ENCODE peak calls at places on chromosomes 7 and 10, in four cellular contexts. A, S, H and E are unnamed samples.

GRCh38 chr7:30977896-30978564 is 14.3 kb downstream of the GHRHR start:
- DNase-seq in A (peak; percentile 49), S (peak; percentile 70), H (no peak), E (peak; percentile 70)

GRCh38 chr10:73589538-73590126 is 1.5 kb downstream of the USP54 start:
- DNase-seq in A (no peak), S (no peak), H (no peak), E (no peak)

GRCh38 chr10:83848696-83849095 is 290.6 kb upstream of the GHITM start:
- DNase-seq in A (no peak), S (no peak), H (no peak), E (no peak)

GRCh38 chr10:110430369-110431273 is 67.1 kb upstream of the DUSP5 start:
- DNase-seq in A (no peak), S (no peak), H (no peak), E (no peak)

GRCh38 chr10:125514206-125515162 is 168.5 kb downstream of the TEX36 start:
- DNase-seq in A (no peak), S (no peak), H (no peak), E (no peak)

GRCh38 chr7:26664735-26665420 is 199.5 kb downstream of the SKAP2 start:
- DNase-seq in A (no peak), S (peak; percentile 19), H (no peak), E (no peak)

GRCh38 chr10:3419719-3420495 is 247.3 kb upstream of the PITRM1 start:
- DNase-seq in A (no peak), S (no peak), H (no peak), E (no peak)

GRCh38 chr7:41404375-41405074 is 298.4 kb downstream of the INHBA start:
- DNase-seq in A (no peak), S (no peak), H (no peak), E (no peak)

GRCh38 chr10:43408331-43408709 is 666 bp downstream of the HNRNPF start:
- DNase-seq in A (no peak), S (no peak), H (no peak), E (no peak)

GRCh38 chr7:94003446-94004023 is 620 bp downstream of the BET1 start:
- DNase-seq in A (no peak), S (no peak), H (peak; percentile 8), E (peak; percentile 26)

GRCh38 chr10:91410638-91411367 is 659 bp downstream of the HECTD2 start:
- DNase-seq in A (no peak), S (no peak), H (peak; percentile 23), E (peak; percentile 59)

GRCh38 chr10:63466168-63466935 is 575 bp upstream of the JMJD1C start:
- DNase-seq in A (peak; percentile 70), S (no peak), H (peak; percentile 56), E (peak; percentile 59)

GRCh38 chr7:107045980-107046379 is 1.5 kb downstream of the PRKAR2B start:
- DNase-seq in A (no peak), S (no peak), H (no peak), E (peak; percentile 62)

GRCh38 chr7:108158766-108159165 is 28.6 kb upstream of the LAMB4 start:
- DNase-seq in A (no peak), S (no peak), H (no peak), E (no peak)

GRCh38 chr7:99734987-99735386 is at the start of gene CYP3A7:
- DNase-seq in A (no peak), S (no peak), H (no peak), E (no peak)

GRCh38 chr10:69638642-69639041 is 8.6 kb downstream of the FAM241B start:
- DNase-seq in A (no peak), S (no peak), H (no peak), E (no peak)

GRCh38 chr10:14555806-14556205 is 218.9 kb downstream of the FAM107B start:
- DNase-seq in A (no peak), S (no peak), H (no peak), E (no peak)

GRCh38 chr10:113062977-113063967 is 113.2 kb downstream of the TCF7L2 start:
- DNase-seq in A (no peak), S (no peak), H (no peak), E (no peak)
- TF ChIP-seq CTCF in A (no peak), S (no peak), H (no peak), E (no peak)

GRCh38 chr7:113086928-113087277 is 276 bp upstream of the GPR85 start:
- DNase-seq in A (no peak), S (no peak), H (no peak), E (no peak)
- H3K4me3 ChIP-seq in A (peak overlapping the region; percentile 37), S (no peak overlapping the region), H (peak overlapping the region; percentile 58), E (peak overlapping the region; percentile 24)

GRCh38 chr10:132397036-132397541 is at the start of gene PWWP2B:
- DNase-seq in A (no peak), S (peak; percentile 60), H (no peak), E (no peak)

GRCh38 chr10:132396495-132397035 is 435 bp upstream of the PWWP2B start:
- DNase-seq in A (peak; percentile 42), S (peak; percentile 72), H (no peak), E (no peak)

GRCh38 chr10:132394201-132394811 is 2.7 kb upstream of the PWWP2B start:
- DNase-seq in A (no peak), S (no peak), H (no peak), E (no peak)

GRCh38 chr10:132394936-132395703 is 1.9 kb upstream of the PWWP2B start:
- DNase-seq in A (no peak), S (peak; percentile 30), H (no peak), E (no peak)

DNA sequence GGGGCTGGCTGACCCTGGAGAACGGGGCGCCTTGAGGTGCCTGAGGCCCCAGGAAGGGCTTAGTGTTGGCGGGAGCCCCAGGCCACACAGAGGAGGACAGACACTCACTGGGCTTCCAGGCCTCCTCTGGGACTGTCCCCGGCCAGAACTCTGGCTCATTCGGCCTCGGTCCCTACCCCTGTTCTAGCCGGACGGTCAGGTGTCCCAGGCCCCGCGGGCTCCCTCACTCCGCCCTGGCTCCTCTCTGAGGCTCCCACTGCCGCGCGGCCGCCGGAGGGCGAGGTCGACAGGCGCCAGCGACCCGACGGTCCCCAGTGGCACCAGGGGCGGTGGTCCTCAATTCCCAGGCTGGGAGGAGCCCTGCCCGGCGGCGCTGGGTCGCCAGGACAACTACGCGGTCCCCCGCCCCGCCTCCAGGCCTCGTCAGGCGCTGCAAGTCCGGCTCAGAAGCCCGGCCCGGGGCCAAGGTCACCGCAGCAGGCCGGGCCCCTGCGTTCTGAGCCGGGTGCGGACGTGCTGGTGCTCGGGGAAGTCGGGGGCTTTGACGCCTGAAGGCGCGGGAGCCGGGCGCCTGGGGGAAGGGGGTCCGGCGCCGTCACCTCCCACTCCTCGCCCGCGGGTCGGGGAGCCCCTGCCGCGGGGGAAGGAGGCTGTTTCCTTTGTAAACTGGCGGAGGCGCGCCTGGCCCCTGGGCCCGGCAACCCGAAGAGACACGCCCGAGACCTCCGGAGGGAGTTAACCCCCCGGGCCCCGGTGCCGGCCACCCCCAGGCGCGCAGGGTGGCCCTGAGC is 1.1 kb upstream of the PWWP2B start:
- DNase-seq in A (peak; percentile 40), S (peak; percentile 77), H (peak; percentile 48), E (peak; percentile 83)
- TF ChIP-seq CTCF in A (no peak), S (no peak), H (no peak), E (no peak)

GRCh38 chr7:123607423-123607975 is 5.9 kb downstream of the ASB15 start:
- DNase-seq in A (no peak), S (no peak), H (no peak), E (no peak)
- H3K4me3 ChIP-seq in A (no peak overlapping the region), S (no peak overlapping the region), H (no peak overlapping the region), E (no peak overlapping the region)

GRCh38 chr10:122986340-122986739 is 6.1 kb downstream of the PSTK start:
- DNase-seq in A (no peak), S (no peak), H (no peak), E (no peak)

GRCh38 chr10:122984708-122985107 is 4.5 kb downstream of the PSTK start:
- DNase-seq in A (no peak), S (no peak), H (no peak), E (no peak)

GRCh38 chr10:122980209-122981065 is at the start of gene PSTK:
- DNase-seq in A (peak; percentile 94), S (peak; percentile 91), H (peak; percentile 82), E (peak; percentile 91)

GRCh38 chr10:122983898-122984297 is 3.7 kb downstream of the PSTK start:
- DNase-seq in A (no peak), S (no peak), H (no peak), E (no peak)

GRCh38 chr10:122981066-122981464 is 864 bp downstream of the PSTK start:
- DNase-seq in A (peak; percentile 67), S (no peak), H (no peak), E (no peak)
- TF ChIP-seq CTCF in A (peak; percentile 33), S (no peak), H (peak; percentile 27), E (no peak)

GRCh38 chr7:6575246-6576023 is 1.8 kb upstream of the ZDHHC4 start:
- DNase-seq in A (no peak), S (no peak), H (no peak), E (no peak)

GRCh38 chr7:6577369-6578113 is at the start of gene ZDHHC4:
- DNase-seq in A (peak; percentile 93), S (peak; percentile 87), H (peak; percentile 63), E (peak; percentile 88)

GRCh38 chr7:6576024-6576866 is 1.0 kb upstream of the ZDHHC4 start:
- DNase-seq in A (no peak), S (no peak), H (no peak), E (peak; percentile 20)

GRCh38 chr7:6579446-6579845 is 2.2 kb downstream of the ZDHHC4 start:
- DNase-seq in A (peak; percentile 61), S (no peak), H (no peak), E (no peak)

DNA sequence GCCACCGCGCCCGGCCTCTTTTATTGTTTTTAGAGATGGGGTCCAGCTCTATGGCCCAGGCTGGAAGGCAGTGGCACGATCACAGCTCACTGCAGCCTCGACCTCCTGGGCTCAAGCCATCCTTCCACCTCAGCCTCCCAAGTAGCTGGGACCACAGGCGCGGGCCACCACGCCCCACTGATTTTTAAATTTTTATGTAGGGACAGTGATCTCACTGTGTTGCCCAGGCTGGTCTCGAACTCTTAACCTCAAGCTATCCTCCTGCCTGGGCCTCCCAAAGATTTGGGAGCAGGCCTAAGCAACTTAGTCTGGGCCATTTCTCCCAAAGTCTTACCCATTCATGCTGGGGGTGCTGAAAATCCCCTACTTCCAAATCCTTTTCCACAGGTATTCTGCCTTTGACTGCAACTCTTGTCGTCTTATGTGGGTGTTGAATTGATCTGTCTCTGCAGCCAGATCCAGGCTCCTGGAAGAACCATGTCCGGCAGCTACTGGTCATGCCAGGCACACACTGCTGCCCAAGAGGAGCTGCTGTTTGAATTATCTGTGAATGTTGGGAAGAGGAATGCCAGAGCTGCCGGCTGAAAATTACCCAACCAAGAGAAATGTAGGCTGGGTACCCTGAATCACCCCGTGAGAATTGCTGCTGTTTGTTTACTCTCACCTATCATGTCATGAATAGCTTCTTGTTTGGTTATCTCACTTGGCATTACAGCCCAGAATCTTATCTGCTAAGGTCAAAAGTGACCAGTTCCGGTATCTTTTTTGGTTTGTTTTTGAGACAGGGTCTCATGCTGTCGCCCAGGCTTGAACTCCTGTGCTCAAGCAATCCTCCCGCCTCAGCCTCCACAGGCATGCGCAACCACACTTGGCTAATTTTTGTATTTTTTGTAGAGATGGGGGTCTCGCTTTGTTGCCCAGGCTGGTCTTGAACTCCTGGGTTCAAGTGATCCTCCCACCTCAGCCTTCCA is 1.1 kb downstream of the ZDHHC4 start:
- DNase-seq in A (peak; percentile 62), S (no peak), H (no peak), E (no peak)
- H3K4me3 ChIP-seq in A (peak overlapping the region; percentile 77), S (peak overlapping the region; percentile 76), H (peak overlapping the region; percentile 96), E (peak overlapping the region; percentile 61)

GRCh38 chr7:20365486-20365885 is 34.8 kb downstream of the ITGB8 start:
- DNase-seq in A (no peak), S (no peak), H (no peak), E (no peak)
- TF ChIP-seq CTCF in A (no peak), S (no peak), H (no peak), E (no peak)